ENCODE peak calls at places on chromosomes 3 and 15, in four cellular contexts. One of them, this sample, is unnamed.
A peak's percentile ranks its signal among the peaks of the same experiment; 100 is the strongest.

GRCh38 chr3:181721369-181721768 is 9.6 kb downstream of the SOX2 start:
- DNase-seq in cardiac muscle cell: no peak
- DNase-seq in mammary epithelial cell: no peak
- DNase-seq in Panc1: no peak
- DNase-seq in this sample: no peak

GRCh38 chr15:52567886-52568568 is 803 bp downstream of the ARPP19 start:
- DNase-seq in cardiac muscle cell: no peak
- DNase-seq in mammary epithelial cell: peak; percentile 72
- DNase-seq in Panc1: no peak
- DNase-seq in this sample: peak; percentile 9

GRCh38 chr15:27059610-27060202 is 88.7 kb downstream of the GABRG3 start:
- DNase-seq in cardiac muscle cell: peak; percentile 40
- DNase-seq in mammary epithelial cell: no peak
- DNase-seq in Panc1: no peak
- DNase-seq in this sample: no peak

GRCh38 chr15:77002954-77003912 is 8.3 kb downstream of the PSTPIP1 start:
- DNase-seq in cardiac muscle cell: no peak
- DNase-seq in mammary epithelial cell: no peak
- DNase-seq in Panc1: no peak
- DNase-seq in this sample: peak; percentile 27

GRCh38 chr15:44340410-44340809 is 51.9 kb downstream of the GOLM2 start:
- DNase-seq in cardiac muscle cell: peak; percentile 72
- DNase-seq in mammary epithelial cell: peak; percentile 86
- DNase-seq in Panc1: no peak
- DNase-seq in this sample: no peak

GRCh38 chr3:111850481-111850880 is 8.6 kb upstream of the PHLDB2 start:
- DNase-seq in cardiac muscle cell: peak; percentile 52
- DNase-seq in mammary epithelial cell: no peak
- DNase-seq in Panc1: no peak
- DNase-seq in this sample: no peak

GRCh38 chr3:31255007-31255603 is 277.6 kb upstream of the STT3B start:
- DNase-seq in cardiac muscle cell: no peak
- DNase-seq in mammary epithelial cell: no peak
- DNase-seq in Panc1: no peak
- DNase-seq in this sample: no peak

GRCh38 chr3:164340273-164340672 is 738.0 kb downstream of the SI start:
- DNase-seq in cardiac muscle cell: no peak
- DNase-seq in mammary epithelial cell: no peak
- DNase-seq in Panc1: no peak
- DNase-seq in this sample: no peak

GRCh38 chr3:131231710-131232348 is 149.7 kb upstream of the NUDT16 start:
- DNase-seq in cardiac muscle cell: no peak
- DNase-seq in mammary epithelial cell: no peak
- DNase-seq in Panc1: no peak
- DNase-seq in this sample: no peak

GRCh38 chr15:26126070-26126469 is 262.9 kb upstream of the ATP10A start:
- DNase-seq in cardiac muscle cell: no peak
- DNase-seq in mammary epithelial cell: no peak
- DNase-seq in Panc1: no peak
- DNase-seq in this sample: no peak

GRCh38 chr15:39641187-39641889 is 60.5 kb downstream of the THBS1 start:
- DNase-seq in cardiac muscle cell: no peak
- DNase-seq in mammary epithelial cell: peak; percentile 87
- DNase-seq in Panc1: no peak
- DNase-seq in this sample: no peak

GRCh38 chr15:75594276-75594675 is 15.2 kb upstream of the PTPN9 start:
- DNase-seq in cardiac muscle cell: no peak
- DNase-seq in mammary epithelial cell: no peak
- DNase-seq in Panc1: no peak
- DNase-seq in this sample: no peak

GRCh38 chr15:99409097-99409473 is 156.7 kb upstream of the MEF2A start:
- DNase-seq in cardiac muscle cell: peak; percentile 73
- DNase-seq in mammary epithelial cell: peak; percentile 58
- DNase-seq in Panc1: peak; percentile 13
- DNase-seq in this sample: no peak

GRCh38 chr15:93703092-93703785 is 528.1 kb upstream of the MCTP2 start:
- DNase-seq in cardiac muscle cell: no peak
- DNase-seq in mammary epithelial cell: peak; percentile 46
- DNase-seq in Panc1: no peak
- DNase-seq in this sample: no peak

GRCh38 chr3:23159929-23160328 is 43.2 kb upstream of the UBE2E2 start:
- DNase-seq in cardiac muscle cell: peak; percentile 51
- DNase-seq in mammary epithelial cell: peak; percentile 80
- DNase-seq in Panc1: peak; percentile 45
- DNase-seq in this sample: no peak

GRCh38 chr3:64853456-64853855 is 165.7 kb upstream of the ADAMTS9 start:
- DNase-seq in cardiac muscle cell: no peak
- DNase-seq in mammary epithelial cell: peak; percentile 18
- DNase-seq in Panc1: no peak
- DNase-seq in this sample: no peak

GRCh38 chr3:101779047-101779807 is at the start of gene NXPE3:
- DNase-seq in cardiac muscle cell: peak; percentile 82
- DNase-seq in mammary epithelial cell: peak; percentile 81
- DNase-seq in Panc1: peak; percentile 47
- DNase-seq in this sample: peak; percentile 95

GRCh38 chr15:46751303-46751702 is 966.0 kb upstream of the SEMA6D start:
- DNase-seq in cardiac muscle cell: no peak
- DNase-seq in mammary epithelial cell: no peak
- DNase-seq in Panc1: no peak
- DNase-seq in this sample: no peak

GRCh38 chr3:185995352-185995751 is 57.5 kb upstream of the TRA2B start:
- DNase-seq in cardiac muscle cell: peak; percentile 77
- DNase-seq in mammary epithelial cell: peak; percentile 28
- DNase-seq in Panc1: no peak
- DNase-seq in this sample: no peak

GRCh38 chr3:42803800-42804112 is 534 bp downstream of the HIGD1A start:
- DNase-seq in cardiac muscle cell: peak; percentile 32
- DNase-seq in mammary epithelial cell: no peak
- DNase-seq in Panc1: no peak
- DNase-seq in this sample: peak; percentile 49

GRCh38 chr3:94195381-94195780 is 132.5 kb downstream of the NSUN3 start:
- DNase-seq in cardiac muscle cell: no peak
- DNase-seq in mammary epithelial cell: no peak
- DNase-seq in Panc1: no peak
- DNase-seq in this sample: no peak

GRCh38 chr15:80424381-80424780 is 20.2 kb downstream of the ARNT2 start:
- DNase-seq in cardiac muscle cell: no peak
- DNase-seq in mammary epithelial cell: peak; percentile 58
- DNase-seq in Panc1: no peak
- DNase-seq in this sample: no peak

GRCh38 chr15:45126535-45127158 is 3.0 kb downstream of the DUOXA1 start:
- DNase-seq in cardiac muscle cell: peak; percentile 43
- DNase-seq in mammary epithelial cell: peak; percentile 35
- DNase-seq in Panc1: no peak
- DNase-seq in this sample: peak; percentile 47

GRCh38 chr3:183884097-183884436 is 613 bp downstream of the PARL start:
- DNase-seq in cardiac muscle cell: no peak
- DNase-seq in mammary epithelial cell: no peak
- DNase-seq in Panc1: no peak
- DNase-seq in this sample: no peak

GRCh38 chr3:195711813-195712534 is 8.8 kb upstream of the MUC20 start:
- DNase-seq in cardiac muscle cell: no peak
- DNase-seq in mammary epithelial cell: no peak
- DNase-seq in Panc1: no peak
- DNase-seq in this sample: no peak

GRCh38 chr3:187616307-187616939 is 53.8 kb downstream of the SST start:
- DNase-seq in cardiac muscle cell: peak; percentile 77
- DNase-seq in mammary epithelial cell: peak; percentile 23
- DNase-seq in Panc1: peak; percentile 18
- DNase-seq in this sample: peak; percentile 9

GRCh38 chr15:101773496-101774100 is 29.7 kb upstream of the OR4F6 start:
- DNase-seq in cardiac muscle cell: no peak
- DNase-seq in mammary epithelial cell: no peak
- DNase-seq in Panc1: no peak
- DNase-seq in this sample: no peak

GRCh38 chr3:4906107-4906621 is 73.1 kb upstream of the BHLHE40 start:
- DNase-seq in cardiac muscle cell: peak; percentile 49
- DNase-seq in mammary epithelial cell: peak; percentile 98
- DNase-seq in Panc1: no peak
- DNase-seq in this sample: no peak

GRCh38 chr3:65728138-65728537 is 310.6 kb downstream of the MAGI1 start:
- DNase-seq in cardiac muscle cell: no peak
- DNase-seq in mammary epithelial cell: no peak
- DNase-seq in Panc1: no peak
- DNase-seq in this sample: no peak

GRCh38 chr3:184552863-184553262 is 8.7 kb upstream of the EPHB3 start:
- DNase-seq in cardiac muscle cell: no peak
- DNase-seq in mammary epithelial cell: no peak
- DNase-seq in Panc1: no peak
- DNase-seq in this sample: no peak

GRCh38 chr15:43550527-43551363 is 33.3 kb downstream of the MAP1A start:
- DNase-seq in cardiac muscle cell: peak; percentile 62
- DNase-seq in mammary epithelial cell: no peak
- DNase-seq in Panc1: no peak
- DNase-seq in this sample: no peak

GRCh38 chr15:23857028-23857641 is 170.0 kb upstream of the NDN start:
- DNase-seq in cardiac muscle cell: peak; percentile 33
- DNase-seq in mammary epithelial cell: no peak
- DNase-seq in Panc1: no peak
- DNase-seq in this sample: no peak

GRCh38 chr3:146747928-146748327 is 142.8 kb upstream of the PLSCR5 start:
- DNase-seq in cardiac muscle cell: peak; percentile 28
- DNase-seq in mammary epithelial cell: peak; percentile 12
- DNase-seq in Panc1: no peak
- DNase-seq in this sample: no peak

GRCh38 chr3:122581622-122582021 is 4.2 kb downstream of the PARP15 start:
- DNase-seq in cardiac muscle cell: no peak
- DNase-seq in mammary epithelial cell: no peak
- DNase-seq in Panc1: no peak
- DNase-seq in this sample: no peak

GRCh38 chr3:131535596-131535995 is 32.8 kb upstream of the MRPL3 start:
- DNase-seq in cardiac muscle cell: no peak
- DNase-seq in mammary epithelial cell: peak; percentile 76
- DNase-seq in Panc1: no peak
- DNase-seq in this sample: no peak

GRCh38 chr3:11558002-11558401 is 85.7 kb downstream of the VGLL4 start:
- DNase-seq in cardiac muscle cell: peak; percentile 63
- DNase-seq in mammary epithelial cell: peak; percentile 88
- DNase-seq in Panc1: no peak
- DNase-seq in this sample: no peak

DNA sequence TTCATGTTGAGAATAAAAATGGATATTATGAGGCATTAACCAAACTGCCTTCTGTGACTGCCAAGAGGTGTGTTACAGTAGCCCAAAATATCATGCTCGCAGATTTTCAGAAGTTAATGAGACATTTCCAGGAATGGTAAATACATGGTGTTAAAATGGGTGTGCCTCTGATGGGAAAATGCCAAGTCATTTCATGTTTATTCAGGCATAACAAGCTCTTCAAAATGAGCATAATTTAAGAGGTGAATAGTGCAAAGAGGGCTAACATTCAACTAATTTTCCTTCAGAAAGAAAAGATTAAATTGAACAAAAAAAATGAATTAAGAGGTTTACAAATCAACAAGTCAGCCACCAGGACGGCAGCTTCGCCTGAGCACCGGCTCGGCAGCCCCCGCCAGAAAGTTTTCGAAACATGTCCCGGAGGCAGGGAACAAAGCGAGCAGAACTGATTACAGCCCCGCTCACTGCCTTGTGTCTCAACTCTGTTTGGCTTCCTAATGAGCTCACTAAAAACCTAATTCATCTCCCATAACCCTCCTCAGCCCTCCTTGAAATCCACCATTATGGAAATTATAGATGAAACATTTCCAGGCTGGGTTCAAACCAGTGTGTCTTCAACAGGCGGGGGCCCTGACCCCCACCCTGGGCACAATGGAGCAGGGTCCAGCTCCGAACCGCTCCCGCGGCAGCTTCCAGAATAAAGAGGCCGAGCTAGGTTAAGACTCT is 44.0 kb downstream of the MEIS2 start:
- DNase-seq in cardiac muscle cell: peak; percentile 69
- DNase-seq in mammary epithelial cell: no peak
- DNase-seq in Panc1: no peak
- DNase-seq in this sample: no peak
- H3K4me3 ChIP-seq in cardiac muscle cell: no peak overlapping the region
- H3K4me3 ChIP-seq in mammary epithelial cell: no peak overlapping the region
- H3K4me3 ChIP-seq in Panc1: no peak overlapping the region
- H3K4me3 ChIP-seq in this sample: no peak overlapping the region

DNA sequence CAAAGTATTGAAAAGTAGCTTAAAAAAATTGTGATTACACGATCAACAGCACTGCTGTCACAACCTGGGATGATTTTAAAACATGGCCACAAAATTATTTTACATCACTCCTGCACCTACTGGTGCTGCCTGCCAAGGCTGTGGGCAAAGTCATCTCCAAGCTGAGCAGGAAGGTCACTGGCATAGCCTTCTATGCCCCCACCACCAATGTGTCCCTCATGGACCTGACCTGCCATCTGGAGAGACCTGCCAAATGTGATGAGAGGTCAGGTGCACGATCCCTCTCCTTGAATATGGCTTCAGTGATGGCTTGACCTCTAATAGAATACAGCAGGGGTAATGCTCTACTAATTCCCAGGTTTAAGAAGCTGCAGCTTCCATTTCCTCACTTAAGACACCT is 57.8 kb downstream of the PIK3CB start:
- DNase-seq in cardiac muscle cell: no peak
- DNase-seq in mammary epithelial cell: no peak
- DNase-seq in Panc1: no peak
- DNase-seq in this sample: no peak
- H3K4me3 ChIP-seq in cardiac muscle cell: no peak overlapping the region
- H3K4me3 ChIP-seq in mammary epithelial cell: no peak overlapping the region
- H3K4me3 ChIP-seq in Panc1: no peak overlapping the region
- H3K4me3 ChIP-seq in this sample: no peak overlapping the region

DNA sequence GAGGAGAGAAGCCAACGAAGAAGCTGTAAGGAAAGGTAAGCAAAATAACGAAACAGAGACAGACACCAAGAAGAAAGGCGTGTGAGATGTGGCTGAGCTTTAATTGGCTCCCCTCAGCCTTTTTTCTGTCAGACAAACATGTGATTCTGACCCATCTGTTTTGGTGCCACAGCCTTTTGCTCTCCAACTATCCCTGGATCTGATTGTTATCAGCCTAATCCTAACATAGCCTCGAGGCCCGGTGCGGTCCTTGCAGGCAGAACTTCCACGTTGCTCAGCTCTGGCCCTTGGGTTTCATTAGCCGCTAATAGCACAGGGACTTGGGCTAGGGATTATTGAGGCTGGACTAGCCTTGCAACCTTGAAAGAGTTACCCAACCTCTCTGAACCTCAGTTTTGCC is 57.9 kb upstream of the CACNA2D3 start:
- DNase-seq in cardiac muscle cell: no peak
- DNase-seq in mammary epithelial cell: no peak
- DNase-seq in Panc1: no peak
- DNase-seq in this sample: no peak
- H3K4me3 ChIP-seq in cardiac muscle cell: no peak overlapping the region
- H3K4me3 ChIP-seq in mammary epithelial cell: no peak overlapping the region
- H3K4me3 ChIP-seq in Panc1: no peak overlapping the region
- H3K4me3 ChIP-seq in this sample: no peak overlapping the region

DNA sequence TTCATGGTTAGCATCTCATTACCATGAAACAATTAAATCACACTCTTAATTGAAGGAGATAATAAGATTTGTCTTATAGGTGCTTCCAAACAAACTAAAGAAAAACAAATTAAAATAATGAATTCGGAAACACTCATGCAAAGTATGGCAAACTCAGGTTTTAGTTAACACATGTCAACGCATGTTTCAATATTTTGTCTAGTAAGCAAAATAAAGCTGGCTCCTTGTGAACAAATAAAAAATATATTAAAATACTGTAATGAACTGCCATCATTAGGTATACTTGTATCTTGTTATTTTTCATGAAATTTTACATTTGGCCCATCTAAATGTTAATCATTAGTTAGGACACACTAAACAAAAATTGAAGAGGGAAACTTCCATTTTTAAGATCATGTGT is 519.2 kb downstream of the MECOM start:
- DNase-seq in cardiac muscle cell: no peak
- DNase-seq in mammary epithelial cell: no peak
- DNase-seq in Panc1: no peak
- DNase-seq in this sample: no peak
- H3K4me3 ChIP-seq in cardiac muscle cell: no peak overlapping the region
- H3K4me3 ChIP-seq in mammary epithelial cell: peak overlapping the region; percentile 96
- H3K4me3 ChIP-seq in Panc1: no peak overlapping the region
- H3K4me3 ChIP-seq in this sample: no peak overlapping the region

This sample was measured in CD4-positive, CD25-positive, alpha-beta regulatory T cell.